ENCODE peak calls at places on chromosomes 1 and 21, in six cellular contexts. V is H4; Z is stimulated activated CD4-positive, alpha-beta T cell treated with anti-CD3 and anti-CD28 coated beads, Interleukin-12 subunit alpha, Interleukin-12 subunit beta, amount 100 ng/mL, for 4 hours; B is HT1080; X is stimulated activated CD8-positive, alpha-beta memory T cell treated with anti-CD3 and anti-CD28 coated beads, Interleukin-2, amount 100 ng/mL, for 48 hours; Y is NCI-H1092. U is an unnamed sample.

GRCh38 chr1:205172729-205173366 is 38.7 kb downstream of the DSTYK start:
- DNase-seq in V (peak), Z (no peak), B (peak), X (no peak), Y (no peak), U (no peak)

GRCh38 chr21:15054606-15055239 is 10.1 kb downstream of the NRIP1 start:
- DNase-seq in V (no peak), Z (no peak), B (no peak), X (no peak), Y (no peak), U (no peak)

GRCh38 chr21:43921979-43922945 is 57.2 kb downstream of the AGPAT3 start:
- DNase-seq in V (no peak), Z (peak), B (no peak), X (peak), Y (no peak), U (peak)

GRCh38 chr1:98914547-98914946 is 90.1 kb downstream of the PLPPR5 start:
- DNase-seq in V (no peak), Z (no peak), B (no peak), X (no peak), Y (no peak), U (no peak)

GRCh38 chr21:40696246-40696645 is 150.7 kb downstream of the DSCAM start:
- DNase-seq in V (no peak), Z (no peak), B (no peak), X (no peak), Y (no peak), U (no peak)

GRCh38 chr1:17279001-17279830 is 28.8 kb upstream of the PADI4 start:
- DNase-seq in V (no peak), Z (no peak), B (no peak), X (no peak), Y (no peak), U (no peak)

GRCh38 chr1:6294868-6295556 is 34.1 kb upstream of the GPR153 start:
- DNase-seq in V (no peak), Z (no peak), B (no peak), X (no peak), Y (no peak), U (no peak)

GRCh38 chr1:42152119-42152518 is 1.1 kb upstream of the GUCA2B start:
- DNase-seq in V (no peak), Z (no peak), B (no peak), X (no peak), Y (no peak), U (no peak)

GRCh38 chr1:9590945-9591668 is 2.4 kb downstream of the TMEM201 start:
- DNase-seq in V (no peak), Z (no peak), B (no peak), X (no peak), Y (no peak), U (peak)

GRCh38 chr1:43774359-43774758 is 67.0 kb downstream of the ST3GAL3 start:
- DNase-seq in V (peak), Z (no peak), B (peak), X (no peak), Y (no peak), U (no peak)

GRCh38 chr1:39238476-39238875 is 34.0 kb downstream of the MACF1 start:
- DNase-seq in V (no peak), Z (no peak), B (peak), X (no peak), Y (no peak), U (no peak)

GRCh38 chr1:212701910-212702309 is 2.3 kb upstream of the BATF3 start:
- DNase-seq in V (no peak), Z (no peak), B (no peak), X (no peak), Y (no peak), U (no peak)

GRCh38 chr1:240765732-240766363 is 153.9 kb upstream of the GREM2 start:
- DNase-seq in V (peak), Z (no peak), B (peak), X (no peak), Y (no peak), U (no peak)

GRCh38 chr1:172928412-172928811 is 122.3 kb downstream of the TNFSF18 start:
- DNase-seq in V (no peak), Z (no peak), B (no peak), X (no peak), Y (no peak), U (no peak)

GRCh38 chr1:93029317-93029716 is 49.8 kb upstream of the MTF2 start:
- DNase-seq in V (no peak), Z (no peak), B (no peak), X (no peak), Y (no peak), U (peak)

GRCh38 chr1:186750250-186750649 is 70.0 kb upstream of the PTGS2 start:
- DNase-seq in V (no peak), Z (no peak), B (no peak), X (no peak), Y (no peak), U (no peak)

GRCh38 chr1:1371354-1371740 is 3.7 kb downstream of the AURKAIP1 start:
- DNase-seq in V (no peak), Z (no peak), B (no peak), X (no peak), Y (no peak), U (no peak)

GRCh38 chr1:19964542-19964941 is 14.9 kb downstream of the PLA2G2A start:
- DNase-seq in V (no peak), Z (no peak), B (no peak), X (no peak), Y (no peak), U (no peak)

GRCh38 chr1:167342846-167343245 is 122.2 kb downstream of the POU2F1 start:
- DNase-seq in V (no peak), Z (no peak), B (no peak), X (no peak), Y (no peak), U (peak)

GRCh38 chr1:242813490-242814091 is 289.1 kb upstream of the PLD5 start:
- DNase-seq in V (no peak), Z (no peak), B (no peak), X (no peak), Y (no peak), U (no peak)

GRCh38 chr1:15201849-15202551 is 45.0 kb upstream of the FHAD1 start:
- DNase-seq in V (no peak), Z (no peak), B (no peak), X (no peak), Y (no peak), U (no peak)

GRCh38 chr1:46458190-46458589 is 31.4 kb upstream of the DMBX1 start:
- DNase-seq in V (no peak), Z (no peak), B (no peak), X (no peak), Y (no peak), U (no peak)

GRCh38 chr1:203144661-203145060 is 17.1 kb downstream of the ADORA1 start:
- DNase-seq in V (no peak), Z (no peak), B (peak), X (no peak), Y (no peak), U (no peak)